ENCODE peak calls at places on chromosomes 4 and X, in four cellular contexts. O is GM12891; M is stimulated activated naive CD8-positive, alpha-beta T cell treated with anti-CD3 and anti-CD28 coated beads, Interleukin-15, Interleukin-2, amounts not matched to agents 100 U/mL and 50 U/mL, for 24 hours; N is fibroblast of pulmonary artery. I is an unnamed sample.

GRCh38 chr4:152273343-152273742 is 262.5 kb downstream of the FBXW7 start:
- DNase-seq in O (no peak), M (no peak), N (no peak), I (no peak)

GRCh38 chrX:53048169-53049126 is at the start of gene GPR173:
- DNase-seq in O (no peak), M (peak), N (peak), I (no peak)

GRCh38 chr4:102439835-102440234 is 61.3 kb upstream of the NFKB1 start:
- DNase-seq in O (no peak), M (no peak), N (peak), I (no peak)

GRCh38 chr4:8355306-8355705 is 85.2 kb downstream of the ACOX3 start:
- DNase-seq in O (no peak), M (no peak), N (no peak), I (no peak)

GRCh38 chr4:82201303-82201702 is 172.5 kb downstream of the HNRNPD start:
- DNase-seq in O (no peak), M (no peak), N (peak), I (no peak)

GRCh38 chr4:144894525-144894924 is 203.5 kb downstream of the ANAPC10 start:
- DNase-seq in O (no peak), M (no peak), N (peak), I (no peak)

GRCh38 chrX:153971124-153971631 is 440 bp downstream of the HCFC1 start:
- DNase-seq in O (peak), M (peak), N (peak), I (peak)

GRCh38 chrX:100494974-100495373 is 84.9 kb upstream of the PCDH19 start:
- DNase-seq in O (no peak), M (no peak), N (no peak), I (no peak)

GRCh38 chr4:157997296-157997695 is 175.5 kb downstream of the GASK1B start:
- DNase-seq in O (no peak), M (no peak), N (no peak), I (no peak)

GRCh38 chrX:54633641-54634040 is 103.6 kb downstream of the GNL3L start:
- DNase-seq in O (no peak), M (no peak), N (peak), I (no peak)

GRCh38 chrX:48683411-48683982 is at the start of gene WAS:
- DNase-seq in O (peak), M (peak), N (no peak), I (peak)

GRCh38 chr4:182206916-182207315 is 36.3 kb upstream of the TENM3 start:
- DNase-seq in O (no peak), M (no peak), N (no peak), I (no peak)

GRCh38 chr4:146134761-146135160 is 40.8 kb upstream of the LSM6 start:
- DNase-seq in O (no peak), M (no peak), N (peak), I (no peak)

GRCh38 chrX:1452497-1453389 is at the start of gene ASMTL:
- DNase-seq in O (peak), M (peak), N (peak), I (peak)

GRCh38 chrX:113202601-113203000 is 362.0 kb upstream of the AMOT start:
- DNase-seq in O (no peak), M (no peak), N (no peak), I (no peak)

GRCh38 chrX:42290608-42291007 is 367.3 kb upstream of the CASK start:
- DNase-seq in O (no peak), M (no peak), N (peak), I (no peak)

GRCh38 chr4:5462254-5462835 is 246.0 kb downstream of the EVC2 start:
- DNase-seq in O (no peak), M (no peak), N (no peak), I (no peak)

GRCh38 chr4:176668324-176668723 is 124.4 kb downstream of the VEGFC start:
- DNase-seq in O (no peak), M (no peak), N (peak), I (no peak)

GRCh38 chrX:327660-328126 is 9.1 kb upstream of the GTPBP6 start:
- DNase-seq in O (no peak), M (no peak), N (no peak), I (no peak)

I was measured in GM12864.